ENCODE peak calls at places on chromosomes 1 and 21, in eight cellular contexts. One of them, this sample, is unnamed. For H3K4me1, the result is how much of the 10 kb centered on the place peaks cover.

GRCh38 chr1:16207318-16208269 is 4.9 kb downstream of the ARHGEF19 start:
- DNase-seq in foreskin keratinocyte: no peak
- DNase-seq in ovary: no peak
- DNase-seq in sigmoid colon: peak
- DNase-seq in thoracic aorta: no peak
- DNase-seq in tibial artery: no peak
- DNase-seq in heart left ventricle: no peak
- DNase-seq in PC-9: no peak
- DNase-seq in this sample: peak

GRCh38 chr1:24122776-24123175 is 10.8 kb upstream of the MYOM3 start:
- DNase-seq in ovary: no peak
- DNase-seq in sigmoid colon: no peak
- DNase-seq in foreskin keratinocyte: no peak
- DNase-seq in heart left ventricle: no peak
- DNase-seq in PC-9: no peak
- DNase-seq in thoracic aorta: no peak
- DNase-seq in tibial artery: no peak
- DNase-seq in this sample: no peak

GRCh38 chr1:115654663-115655306 is 13.0 kb downstream of the VANGL1 start:
- DNase-seq in foreskin keratinocyte: no peak
- DNase-seq in tibial artery: peak
- DNase-seq in ovary: peak
- DNase-seq in thoracic aorta: no peak
- DNase-seq in heart left ventricle: peak
- DNase-seq in PC-9: peak
- DNase-seq in sigmoid colon: no peak
- DNase-seq in this sample: no peak

GRCh38 chr1:15201849-15202551 is 45.0 kb upstream of the FHAD1 start:
- DNase-seq in foreskin keratinocyte: no peak
- DNase-seq in sigmoid colon: no peak
- DNase-seq in ovary: no peak
- DNase-seq in thoracic aorta: no peak
- DNase-seq in tibial artery: no peak
- DNase-seq in PC-9: no peak
- DNase-seq in heart left ventricle: no peak
- DNase-seq in this sample: peak

GRCh38 chr1:181095763-181096184 is 7.3 kb downstream of the IER5 start:
- DNase-seq in ovary: no peak
- DNase-seq in thoracic aorta: no peak
- DNase-seq in PC-9: no peak
- DNase-seq in tibial artery: no peak
- DNase-seq in sigmoid colon: no peak
- DNase-seq in heart left ventricle: no peak
- DNase-seq in foreskin keratinocyte: no peak
- DNase-seq in this sample: no peak

GRCh38 chr1:6794164-6794563 is 8.9 kb downstream of the CAMTA1 start:
- DNase-seq in heart left ventricle: no peak
- DNase-seq in ovary: no peak
- DNase-seq in PC-9: no peak
- DNase-seq in sigmoid colon: no peak
- DNase-seq in thoracic aorta: no peak
- DNase-seq in foreskin keratinocyte: no peak
- DNase-seq in tibial artery: no peak
- DNase-seq in this sample: no peak

GRCh38 chr1:234699795-234700665 is 90.1 kb upstream of the IRF2BP2 start:
- DNase-seq in sigmoid colon: peak
- DNase-seq in heart left ventricle: peak
- DNase-seq in PC-9: no peak
- DNase-seq in foreskin keratinocyte: no peak
- DNase-seq in thoracic aorta: peak
- DNase-seq in tibial artery: peak
- DNase-seq in ovary: no peak
- DNase-seq in this sample: peak

GRCh38 chr1:77514871-77515776 is 167.3 kb downstream of the ZZZ3 start:
- DNase-seq in PC-9: no peak
- DNase-seq in tibial artery: no peak
- DNase-seq in thoracic aorta: no peak
- DNase-seq in ovary: no peak
- DNase-seq in foreskin keratinocyte: no peak
- DNase-seq in sigmoid colon: no peak
- DNase-seq in heart left ventricle: peak
- DNase-seq in this sample: no peak

GRCh38 chr1:91940496-91940895 is 8.7 kb upstream of the BRDT start:
- DNase-seq in tibial artery: no peak
- DNase-seq in PC-9: no peak
- DNase-seq in heart left ventricle: no peak
- DNase-seq in foreskin keratinocyte: no peak
- DNase-seq in sigmoid colon: no peak
- DNase-seq in ovary: no peak
- DNase-seq in thoracic aorta: no peak
- DNase-seq in this sample: no peak

GRCh38 chr1:79790950-79791349 is 784.4 kb upstream of the ADGRL4 start:
- DNase-seq in heart left ventricle: no peak
- DNase-seq in tibial artery: no peak
- DNase-seq in ovary: no peak
- DNase-seq in thoracic aorta: no peak
- DNase-seq in PC-9: no peak
- DNase-seq in sigmoid colon: no peak
- DNase-seq in foreskin keratinocyte: no peak
- DNase-seq in this sample: no peak

GRCh38 chr1:58829861-58830260 is 46.0 kb upstream of the JUN start:
- DNase-seq in PC-9: no peak
- DNase-seq in ovary: no peak
- DNase-seq in heart left ventricle: no peak
- DNase-seq in foreskin keratinocyte: no peak
- DNase-seq in tibial artery: no peak
- DNase-seq in thoracic aorta: no peak
- DNase-seq in sigmoid colon: no peak
- DNase-seq in this sample: no peak

GRCh38 chr1:89356658-89357400 is 7.0 kb upstream of the GBP6 start:
- DNase-seq in PC-9: no peak
- DNase-seq in ovary: no peak
- DNase-seq in sigmoid colon: no peak
- DNase-seq in foreskin keratinocyte: no peak
- DNase-seq in tibial artery: no peak
- DNase-seq in heart left ventricle: no peak
- DNase-seq in thoracic aorta: no peak
- DNase-seq in this sample: no peak

GRCh38 chr1:17581389-17582123 is 42.1 kb downstream of the ARHGEF10L start:
- DNase-seq in thoracic aorta: no peak
- DNase-seq in ovary: no peak
- DNase-seq in sigmoid colon: no peak
- DNase-seq in tibial artery: no peak
- DNase-seq in heart left ventricle: no peak
- DNase-seq in PC-9: no peak
- DNase-seq in foreskin keratinocyte: no peak
- DNase-seq in this sample: no peak

GRCh38 chr1:24385160-24385939 is 28.2 kb downstream of the STPG1 start:
- DNase-seq in heart left ventricle: no peak
- DNase-seq in sigmoid colon: no peak
- DNase-seq in PC-9: no peak
- DNase-seq in tibial artery: no peak
- DNase-seq in thoracic aorta: no peak
- DNase-seq in foreskin keratinocyte: no peak
- DNase-seq in ovary: no peak
- DNase-seq in this sample: peak

GRCh38 chr1:9196129-9197040 is 38.2 kb upstream of the H6PD start:
- DNase-seq in sigmoid colon: peak
- DNase-seq in foreskin keratinocyte: peak
- DNase-seq in thoracic aorta: peak
- DNase-seq in heart left ventricle: peak
- DNase-seq in ovary: peak
- DNase-seq in PC-9: peak
- DNase-seq in tibial artery: peak
- DNase-seq in this sample: peak

GRCh38 chr21:38910390-38911008 is 104.8 kb downstream of the ETS2 start:
- DNase-seq in sigmoid colon: no peak
- DNase-seq in PC-9: peak
- DNase-seq in foreskin keratinocyte: peak
- DNase-seq in heart left ventricle: no peak
- DNase-seq in tibial artery: no peak
- DNase-seq in thoracic aorta: no peak
- DNase-seq in ovary: no peak
- DNase-seq in this sample: peak

GRCh38 chr21:38912789-38913119 is 107.0 kb downstream of the ETS2 start:
- DNase-seq in PC-9: no peak
- DNase-seq in ovary: no peak
- DNase-seq in tibial artery: no peak
- DNase-seq in sigmoid colon: no peak
- DNase-seq in thoracic aorta: no peak
- DNase-seq in heart left ventricle: no peak
- DNase-seq in foreskin keratinocyte: no peak
- DNase-seq in this sample: peak

GRCh38 chr21:38912355-38912619 is 106.6 kb downstream of the ETS2 start:
- DNase-seq in foreskin keratinocyte: no peak
- DNase-seq in ovary: no peak
- DNase-seq in tibial artery: no peak
- DNase-seq in heart left ventricle: no peak
- DNase-seq in thoracic aorta: no peak
- DNase-seq in sigmoid colon: no peak
- DNase-seq in PC-9: no peak
- DNase-seq in this sample: peak

GRCh38 chr21:38913120-38913975 is 107.6 kb downstream of the ETS2 start:
- DNase-seq in ovary: peak
- DNase-seq in PC-9: peak
- DNase-seq in thoracic aorta: peak
- DNase-seq in sigmoid colon: peak
- DNase-seq in tibial artery: peak
- DNase-seq in heart left ventricle: peak
- DNase-seq in foreskin keratinocyte: peak
- DNase-seq in this sample: peak

GRCh38 chr21:38911523-38912354 is 106.0 kb downstream of the ETS2 start:
- DNase-seq in thoracic aorta: no peak
- DNase-seq in heart left ventricle: no peak
- DNase-seq in PC-9: no peak
- DNase-seq in sigmoid colon: no peak
- DNase-seq in ovary: no peak
- DNase-seq in foreskin keratinocyte: no peak
- DNase-seq in tibial artery: no peak
- DNase-seq in this sample: no peak
- H3K27ac ChIP-seq in thoracic aorta: peak
- H3K27ac ChIP-seq in heart left ventricle: peak
- H3K27ac ChIP-seq in PC-9: peak
- H3K27ac ChIP-seq in sigmoid colon: peak
- H3K27ac ChIP-seq in ovary: peak
- H3K27ac ChIP-seq in foreskin keratinocyte: peak
- H3K27ac ChIP-seq in tibial artery: peak
- H3K27ac ChIP-seq in this sample: peak

GRCh38 chr1:22790232-22791008 is 79.8 kb downstream of the EPHB2 start:
- DNase-seq in thoracic aorta: no peak
- DNase-seq in PC-9: peak
- DNase-seq in heart left ventricle: peak
- DNase-seq in ovary: no peak
- DNase-seq in foreskin keratinocyte: no peak
- DNase-seq in tibial artery: no peak
- DNase-seq in sigmoid colon: no peak
- DNase-seq in this sample: peak

GRCh38 chr1:22793647-22794046 is 83.0 kb downstream of the EPHB2 start:
- DNase-seq in PC-9: no peak
- DNase-seq in tibial artery: no peak
- DNase-seq in heart left ventricle: no peak
- DNase-seq in ovary: no peak
- DNase-seq in sigmoid colon: no peak
- DNase-seq in foreskin keratinocyte: no peak
- DNase-seq in thoracic aorta: no peak
- DNase-seq in this sample: no peak

GRCh38 chr1:22789356-22789994 is 78.8 kb downstream of the EPHB2 start:
- DNase-seq in thoracic aorta: no peak
- DNase-seq in heart left ventricle: no peak
- DNase-seq in foreskin keratinocyte: peak
- DNase-seq in ovary: no peak
- DNase-seq in tibial artery: no peak
- DNase-seq in PC-9: peak
- DNase-seq in sigmoid colon: no peak
- DNase-seq in this sample: no peak

GRCh38 chr1:22792396-22793171 is 81.9 kb downstream of the EPHB2 start:
- DNase-seq in PC-9: no peak
- DNase-seq in thoracic aorta: no peak
- DNase-seq in tibial artery: no peak
- DNase-seq in foreskin keratinocyte: no peak
- DNase-seq in sigmoid colon: no peak
- DNase-seq in heart left ventricle: no peak
- DNase-seq in ovary: peak
- DNase-seq in this sample: no peak

GRCh38 chr1:22791736-22792325 is 81.2 kb downstream of the EPHB2 start:
- DNase-seq in sigmoid colon: no peak
- DNase-seq in ovary: peak
- DNase-seq in thoracic aorta: no peak
- DNase-seq in foreskin keratinocyte: no peak
- DNase-seq in tibial artery: no peak
- DNase-seq in PC-9: no peak
- DNase-seq in heart left ventricle: no peak
- DNase-seq in this sample: peak
- H3K4me1 ChIP-seq in sigmoid colon: under half
- H3K4me1 ChIP-seq in ovary: under half
- H3K4me1 ChIP-seq in thoracic aorta: under half
- H3K4me1 ChIP-seq in foreskin keratinocyte: under half
- H3K4me1 ChIP-seq in tibial artery: under half
- H3K4me1 ChIP-seq in PC-9: under half
- H3K4me1 ChIP-seq in heart left ventricle: under half
- H3K4me1 ChIP-seq in this sample: under half

GRCh38 chr1:172903581-172904220 is 147.0 kb downstream of the TNFSF18 start:
- DNase-seq in heart left ventricle: no peak
- DNase-seq in sigmoid colon: no peak
- DNase-seq in foreskin keratinocyte: peak
- DNase-seq in tibial artery: no peak
- DNase-seq in ovary: no peak
- DNase-seq in thoracic aorta: no peak
- DNase-seq in PC-9: no peak
- DNase-seq in this sample: no peak
- H3K27ac ChIP-seq in heart left ventricle: no peak
- H3K27ac ChIP-seq in sigmoid colon: no peak
- H3K27ac ChIP-seq in foreskin keratinocyte: peak
- H3K27ac ChIP-seq in tibial artery: no peak
- H3K27ac ChIP-seq in ovary: no peak
- H3K27ac ChIP-seq in thoracic aorta: no peak
- H3K27ac ChIP-seq in PC-9: no peak
- H3K27ac ChIP-seq in this sample: no peak

DNA sequence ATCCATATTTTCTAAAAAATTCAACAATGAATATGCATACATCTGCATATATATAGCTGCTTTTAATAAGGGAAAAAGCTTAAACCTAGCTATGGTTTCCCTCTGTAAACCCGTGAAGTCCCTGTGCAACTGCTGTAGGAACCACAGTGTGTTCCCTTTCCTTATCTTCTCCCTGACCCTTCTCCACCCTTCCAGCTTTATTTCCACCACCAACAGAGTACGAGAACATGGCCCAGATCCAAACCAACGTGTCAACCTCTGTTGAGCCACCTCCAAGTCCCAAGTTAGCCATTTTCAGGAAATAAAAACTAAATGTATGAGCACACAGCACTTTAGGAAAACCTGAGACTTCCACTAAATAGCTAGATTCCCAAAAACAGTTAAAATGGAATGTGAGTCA is 20.3 kb downstream of the SUSD4 start:
- DNase-seq in sigmoid colon: no peak
- DNase-seq in PC-9: no peak
- DNase-seq in foreskin keratinocyte: no peak
- DNase-seq in thoracic aorta: no peak
- DNase-seq in tibial artery: no peak
- DNase-seq in ovary: peak
- DNase-seq in heart left ventricle: peak
- DNase-seq in this sample: no peak
- H3K4me1 ChIP-seq in sigmoid colon: under half
- H3K4me1 ChIP-seq in PC-9: under half
- H3K4me1 ChIP-seq in foreskin keratinocyte: under half
- H3K4me1 ChIP-seq in thoracic aorta: under half
- H3K4me1 ChIP-seq in tibial artery: under half
- H3K4me1 ChIP-seq in ovary: under half
- H3K4me1 ChIP-seq in heart left ventricle: under half
- H3K4me1 ChIP-seq in this sample: under half